ENCODE peak calls at places on chromosome 20, in five cellular contexts. E is SK-N-SH, S is endothelial cell of umbilical vein, Q is stomach, D is transverse colon. P is an unnamed sample.

GRCh38 chr20:17873410-17874270 is 95.0 kb downstream of the SNX5 start:
- DNase-seq in E (peak; percentile 85), Q (peak; percentile 94), D (peak; percentile 91), S (peak; percentile 83), P (no peak)

GRCh38 chr20:35768731-35769664 is 2.8 kb upstream of the PHF20 start:
- DNase-seq in Q (peak; percentile 88), S (peak; percentile 97), D (peak; percentile 87), E (peak; percentile 34), P (peak; percentile 99)

GRCh38 chr20:60095456-60095855 is 137.2 kb downstream of the CDH26 start:
- DNase-seq in Q (no peak), E (no peak), D (no peak), S (no peak), P (no peak)

GRCh38 chr20:11457476-11457875 is 460.2 kb upstream of the BTBD3 start:
- DNase-seq in Q (no peak), D (no peak), E (no peak), S (no peak), P (no peak)

GRCh38 chr20:41135187-41135887 is 2.0 kb upstream of the PLCG1 start:
- DNase-seq in S (peak; percentile 53), Q (peak; percentile 61), D (peak; percentile 60), E (peak; percentile 59), P (no peak)

GRCh38 chr20:36839150-36839549 is 36.8 kb upstream of the TLDC2 start:
- DNase-seq in Q (no peak), D (no peak), S (no peak), E (no peak), P (no peak)

GRCh38 chr20:37881601-37882343 is 21.2 kb upstream of the VSTM2L start:
- DNase-seq in Q (no peak), E (peak; percentile 70), D (no peak), S (no peak), P (no peak)

GRCh38 chr20:2865630-2866029 is 7.7 kb upstream of the PTPRA start:
- DNase-seq in D (no peak), Q (no peak), E (no peak), S (no peak), P (no peak)

GRCh38 chr20:53942121-53942816 is 128.1 kb downstream of the BCAS1 start:
- DNase-seq in D (no peak), E (no peak), Q (no peak), S (peak; percentile 28), P (no peak)

GRCh38 chr20:25065625-25066338 is 7.8 kb upstream of the ACSS1 start:
- DNase-seq in Q (peak; percentile 73), E (peak; percentile 63), D (peak; percentile 72), S (peak; percentile 67), P (no peak)

GRCh38 chr20:25295386-25296093 is 47.7 kb downstream of the PYGB start:
- DNase-seq in E (peak; percentile 53), S (no peak), D (peak; percentile 54), Q (peak; percentile 72), P (no peak)

GRCh38 chr20:17533396-17533795 is 2.2 kb upstream of the BFSP1 start:
- DNase-seq in Q (no peak), D (no peak), S (peak; percentile 38), E (peak; percentile 39), P (no peak)

GRCh38 chr20:32462900-32463641 is 104.9 kb downstream of the ASXL1 start:
- DNase-seq in Q (peak; percentile 56), S (no peak), D (peak; percentile 79), E (peak; percentile 59), P (no peak)

GRCh38 chr20:24633026-24633425 is 163.6 kb downstream of the SYNDIG1 start:
- DNase-seq in S (no peak), E (no peak), Q (no peak), D (no peak), P (no peak)

GRCh38 chr20:8646026-8646425 is 422.9 kb upstream of the PLCB4 start:
- DNase-seq in D (no peak), E (no peak), Q (no peak), S (peak; percentile 91), P (no peak)

GRCh38 chr20:8642247-8642646 is 426.6 kb upstream of the PLCB4 start:
- DNase-seq in S (no peak), Q (no peak), E (no peak), D (no peak), P (no peak)

GRCh38 chr20:8647868-8648495 is 420.9 kb upstream of the PLCB4 start:
- DNase-seq in Q (no peak), D (peak; percentile 7), S (no peak), E (no peak), P (no peak)

GRCh38 chr20:8652396-8652795 is 416.5 kb upstream of the PLCB4 start:
- DNase-seq in D (no peak), Q (no peak), S (no peak), E (no peak), P (no peak)

GRCh38 chr20:8646716-8647115 is 422.2 kb upstream of the PLCB4 start:
- DNase-seq in S (no peak), E (no peak), Q (no peak), D (no peak), P (no peak)
- TF ChIP-seq CTCF in S (no peak), E (no peak), Q (no peak), D (no peak), P (no peak)

GRCh38 chr20:62389601-62390087 is 2.7 kb downstream of the RPS21 start:
- DNase-seq in S (no peak), Q (no peak), D (no peak), E (no peak), P (no peak)

GRCh38 chr20:62390306-62391164 is 3.6 kb downstream of the RPS21 start:
- DNase-seq in Q (no peak), D (no peak), S (no peak), E (no peak), P (no peak)

GRCh38 chr20:62387993-62388635 is 1.2 kb downstream of the RPS21 start:
- DNase-seq in E (no peak), S (no peak), Q (no peak), D (no peak), P (no peak)

GRCh38 chr20:62387219-62387913 is 463 bp downstream of the RPS21 start:
- DNase-seq in E (no peak), D (no peak), Q (no peak), S (no peak), P (no peak)

DNA sequence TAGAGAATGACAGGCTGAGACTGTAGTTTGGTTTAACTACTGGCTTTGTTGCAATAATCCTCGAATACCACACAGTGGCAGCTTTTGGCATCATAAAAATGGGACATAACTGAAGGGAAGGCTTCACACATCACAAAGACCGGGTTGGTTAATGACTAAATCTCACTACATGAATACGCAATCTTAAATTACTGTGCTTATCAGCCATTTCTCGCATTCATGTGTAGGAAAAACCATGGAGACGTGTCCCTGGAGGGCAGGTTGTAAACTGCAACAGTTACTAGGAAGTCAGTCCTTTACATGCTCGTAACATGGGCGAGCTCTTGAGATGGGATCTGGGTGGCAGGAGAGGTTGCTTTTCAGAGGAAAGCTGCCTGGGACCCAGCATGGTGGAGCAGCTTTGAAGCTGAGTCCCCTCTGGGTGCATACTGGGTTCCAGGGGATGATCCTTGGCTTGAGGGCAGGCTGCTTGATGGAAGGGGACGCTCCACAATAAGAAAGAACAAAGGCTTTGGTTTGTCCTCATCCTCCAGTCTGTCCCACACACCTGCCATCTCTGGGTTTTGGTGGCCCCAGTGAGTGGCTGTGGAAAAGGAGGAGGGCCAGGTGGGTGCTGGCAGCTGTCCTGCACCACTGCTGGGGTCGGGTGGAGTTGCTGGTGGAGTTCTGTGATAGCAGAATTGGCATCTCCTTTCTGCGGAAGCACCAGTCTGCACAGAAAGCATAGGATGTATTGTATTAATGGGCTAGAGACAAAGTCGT is 2.1 kb downstream of the RPS21 start:
- DNase-seq in Q (no peak), E (no peak), S (no peak), D (no peak), P (no peak)
- TF ChIP-seq POLR2AphosphoS5 in Q (no peak), E (no peak), S (no peak), D (no peak), P (no peak)

GRCh38 chr20:19688031-19688806 is 69.8 kb upstream of the RIN2 start:
- DNase-seq in E (peak; percentile 47), D (peak; percentile 78), Q (peak; percentile 81), S (peak; percentile 60), P (no peak)
- TF ChIP-seq CTCF in E (peak; percentile 71), D (peak; percentile 72), Q (no peak), S (peak; percentile 55), P (peak; percentile 16)

GRCh38 chr20:61493798-61494305 is 241.8 kb downstream of the CDH4 start:
- DNase-seq in D (no peak), E (no peak), S (no peak), Q (no peak), P (no peak)
- TF ChIP-seq POLR2AphosphoS5 in D (no peak), E (no peak), S (no peak), Q (no peak), P (no peak)

DNA sequence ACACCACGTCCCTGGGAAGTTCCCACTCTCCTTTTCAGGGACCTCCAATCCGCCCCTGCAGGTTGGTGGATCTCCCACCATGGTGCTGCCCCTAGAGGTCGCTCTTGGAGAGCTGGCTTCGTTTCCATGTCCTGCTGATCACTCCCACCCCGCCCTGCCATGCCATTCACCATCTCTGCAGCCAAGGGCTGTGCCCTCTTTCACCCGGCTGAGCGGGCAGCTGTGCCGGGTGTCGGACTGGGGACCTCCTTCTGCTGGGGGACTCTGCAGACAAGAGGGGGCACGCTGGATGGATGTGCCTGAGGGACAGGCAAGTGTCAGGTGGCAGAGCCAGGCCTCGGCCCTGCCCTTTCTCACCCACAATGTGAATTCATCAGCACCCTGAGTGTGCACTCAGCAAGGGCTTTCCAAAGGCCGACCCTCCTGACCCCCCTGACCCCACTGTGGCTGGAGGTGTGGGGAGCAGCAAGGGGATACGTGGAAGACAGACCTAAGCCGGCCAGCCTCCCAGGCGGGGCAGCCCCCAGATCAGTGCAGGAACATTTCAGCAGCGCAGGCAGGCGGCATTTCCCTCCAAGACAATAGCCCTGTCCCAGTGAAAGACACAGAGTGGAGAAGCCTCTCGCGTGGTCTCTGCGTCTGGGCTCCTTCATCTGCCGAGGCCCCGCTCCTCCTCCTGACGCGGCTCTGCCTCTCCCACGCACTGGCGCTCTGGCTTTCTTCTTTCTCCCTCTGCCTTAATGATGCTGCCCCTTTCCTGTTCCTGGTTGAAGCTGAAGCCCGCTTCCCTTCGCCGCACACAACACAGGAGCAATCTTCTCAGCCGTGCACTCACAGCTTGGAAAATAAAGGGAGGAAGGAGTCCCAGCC is 347.2 kb downstream of the CDH4 start:
- DNase-seq in S (no peak), D (no peak), Q (no peak), E (peak; percentile 62), P (no peak)
- TF ChIP-seq CTCF in S (no peak), D (no peak), Q (no peak), E (no peak), P (no peak)

P was measured in vagina.